ENCODE peak calls at places on chromosomes 13 and 19, in five cellular contexts. C is heart right ventricle, J is NT2/D1, V is fibroblast of lung, X is tibial artery. R is an unnamed sample.

GRCh38 chr13:73168993-73169401 is 110.2 kb downstream of the KLF5 start:
- DNase-seq in J (no peak), X (no peak), C (no peak), V (no peak), R (peak; percentile 30)

GRCh38 chr13:33642374-33643065 is 175.4 kb upstream of the RFC3 start:
- DNase-seq in V (peak; percentile 96), C (no peak), X (no peak), J (no peak), R (peak; percentile 92)

GRCh38 chr19:46834984-46835383 is 15.7 kb downstream of the AP2S1 start:
- DNase-seq in J (no peak), V (no peak), X (no peak), C (no peak), R (no peak)

GRCh38 chr13:44972956-44973581 is 16.2 kb downstream of the NUFIP1 start:
- DNase-seq in X (no peak), C (no peak), J (no peak), V (peak; percentile 54), R (peak; percentile 80)

GRCh38 chr13:98390086-98390697 is 186.7 kb downstream of the STK24 start:
- DNase-seq in X (no peak), V (peak; percentile 68), J (no peak), C (no peak), R (peak; percentile 10)

GRCh38 chr13:45838171-45838745 is 13.3 kb downstream of the SIAH3 start:
- DNase-seq in X (no peak), J (no peak), C (no peak), V (no peak), R (no peak)

GRCh38 chr13:81395368-81395767 is 1054.4 kb upstream of the SPRY2 start:
- DNase-seq in C (no peak), V (no peak), J (peak; percentile 9), X (no peak), R (no peak)

GRCh38 chr13:73335226-73335625 is 276.4 kb downstream of the KLF5 start:
- DNase-seq in J (no peak), V (peak; percentile 67), C (no peak), X (no peak), R (no peak)

GRCh38 chr13:51501096-51501495 is 48.3 kb upstream of the INTS6 start:
- DNase-seq in J (no peak), X (no peak), V (peak; percentile 33), C (no peak), R (no peak)

GRCh38 chr13:52371736-52372247 is 34.2 kb downstream of the THSD1 start:
- DNase-seq in C (no peak), X (no peak), J (no peak), V (peak; percentile 32), R (no peak)

GRCh38 chr13:112968380-112968909 is 569 bp upstream of the MCF2L start:
- DNase-seq in V (no peak), X (peak; percentile 60), C (peak; percentile 62), J (no peak), R (no peak)

GRCh38 chr13:86877449-86877848 is 793.7 kb upstream of the SLITRK5 start:
- DNase-seq in V (no peak), X (no peak), C (no peak), J (no peak), R (no peak)

GRCh38 chr19:12952488-12953455 is 4.3 kb downstream of the GADD45GIP1 start:
- DNase-seq in J (no peak), V (peak; percentile 89), C (no peak), X (no peak), R (peak; percentile 74)

GRCh38 chr13:50195045-50195444 is 179.8 kb downstream of the KCNRG start:
- DNase-seq in C (no peak), J (no peak), X (no peak), V (no peak), R (no peak)

GRCh38 chr13:113997845-113998751 is 24.2 kb upstream of the C13orf46 start:
- DNase-seq in V (peak; percentile 95), C (peak; percentile 59), J (no peak), X (peak; percentile 88), R (no peak)

GRCh38 chr19:57096640-57097361 is 23.0 kb upstream of the USP29 start:
- DNase-seq in C (no peak), X (no peak), J (no peak), V (no peak), R (peak; percentile 43)

GRCh38 chr13:78657699-78658629 is 991 bp downstream of the OBI1 start:
- DNase-seq in V (peak; percentile 32), C (no peak), X (no peak), J (peak; percentile 51), R (peak; percentile 55)

GRCh38 chr19:19587776-19588175 is 30.7 kb downstream of the PBX4 start:
- DNase-seq in V (no peak), J (no peak), C (no peak), X (no peak), R (no peak)

GRCh38 chr19:16824658-16825311 is 4.4 kb upstream of the SIN3B start:
- DNase-seq in V (no peak), C (no peak), J (no peak), X (no peak), R (no peak)

GRCh38 chr19:57907394-57907793 is 9.0 kb downstream of the ZNF417 start:
- DNase-seq in J (no peak), X (no peak), C (no peak), V (no peak), R (no peak)

GRCh38 chr13:65911546-65912193 is 1318.5 kb downstream of the PCDH9 start:
- DNase-seq in X (no peak), C (no peak), J (no peak), V (no peak), R (peak; percentile 44)

GRCh38 chr13:59301166-59301551 is 862.6 kb downstream of the DIAPH3 start:
- DNase-seq in C (no peak), J (no peak), X (no peak), V (no peak), R (no peak)

GRCh38 chr19:18291019-18291524 is 9.7 kb upstream of the JUND start:
- DNase-seq in J (no peak), C (peak; percentile 50), X (peak; percentile 77), V (no peak), R (no peak)

GRCh38 chr19:13399746-13400145 is 106.5 kb downstream of the CACNA1A start:
- DNase-seq in C (no peak), J (no peak), X (no peak), V (no peak), R (no peak)

GRCh38 chr19:21474671-21475181 is 30.7 kb upstream of the ZNF429 start:
- DNase-seq in X (peak; percentile 85), V (peak; percentile 73), J (peak; percentile 93), C (peak; percentile 86), R (peak; percentile 24)
- H3K4me3 ChIP-seq in X (peak overlapping the region; percentile 55), V (peak overlapping the region; percentile 36), J (peak overlapping the region; percentile 80), C (peak overlapping the region; percentile 62), R (peak overlapping the region; percentile 77)

DNA sequence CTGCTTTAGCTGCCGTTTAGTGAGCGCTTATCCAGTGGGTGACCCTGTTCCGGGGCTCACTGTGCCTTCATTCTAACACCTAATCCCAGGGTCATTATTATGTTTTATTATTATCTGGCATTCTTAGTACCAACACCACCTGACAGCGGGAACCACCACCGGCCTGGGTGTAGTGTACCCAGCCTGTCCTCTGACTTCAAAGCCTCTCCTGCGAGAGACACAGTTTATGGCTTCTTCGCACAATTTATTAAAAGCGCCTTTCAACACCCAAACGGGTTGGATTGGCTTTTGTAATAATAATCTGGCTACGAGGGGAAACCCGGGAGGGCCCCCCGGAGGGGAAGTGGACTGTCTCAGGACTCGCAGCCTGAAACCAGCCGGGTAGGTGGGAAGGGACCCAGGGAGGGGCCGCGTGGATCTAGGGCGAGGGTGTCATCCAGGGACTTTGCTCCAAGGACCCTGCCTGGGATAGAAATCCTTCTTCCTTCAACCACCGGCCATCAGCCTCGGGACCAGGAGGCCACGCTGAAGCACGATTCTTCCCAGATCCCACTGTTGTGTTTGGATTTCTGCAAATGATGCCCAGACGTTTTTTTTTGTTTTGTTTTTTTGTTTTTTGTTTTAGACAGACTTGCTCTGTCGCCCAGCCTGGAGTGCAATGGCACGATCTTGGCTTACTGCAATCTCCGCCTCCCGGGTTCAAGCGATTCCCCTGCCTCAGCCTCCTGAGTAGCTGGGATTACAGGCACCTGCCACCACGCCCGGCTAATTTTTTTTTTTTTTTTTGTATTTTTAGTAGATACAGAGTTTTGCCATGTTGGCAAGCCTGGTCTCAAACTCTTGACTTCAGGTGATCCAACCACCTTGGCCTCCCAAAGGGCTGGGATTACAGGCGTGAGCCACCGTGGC is 1.6 kb upstream of the ZBTB7A start:
- DNase-seq in X (no peak), C (no peak), J (no peak), V (no peak), R (no peak)
- H3K4me3 ChIP-seq in X (peak overlapping the region; percentile 98), C (peak overlapping the region; percentile 93), J (no peak overlapping the region), V (no peak overlapping the region), R (peak overlapping the region; percentile 75)

GRCh38 chr13:94329277-94329676 is 150.2 kb downstream of the DCT start:
- DNase-seq in X (no peak), V (peak; percentile 83), J (no peak), C (no peak), R (peak; percentile 45)
- H3K4me3 ChIP-seq in X (peak overlapping the region; percentile 29), V (no peak overlapping the region), J (no peak overlapping the region), C (no peak overlapping the region), R (peak overlapping the region; percentile 30)

GRCh38 chr13:36344173-36344572 is 2.0 kb downstream of the SPART start:
- DNase-seq in J (no peak), C (no peak), X (no peak), V (peak; percentile 83), R (peak; percentile 85)
- H3K4me3 ChIP-seq in J (no peak overlapping the region), C (peak overlapping the region; percentile 68), X (peak overlapping the region; percentile 79), V (peak overlapping the region; percentile 96), R (peak overlapping the region; percentile 98)

DNA sequence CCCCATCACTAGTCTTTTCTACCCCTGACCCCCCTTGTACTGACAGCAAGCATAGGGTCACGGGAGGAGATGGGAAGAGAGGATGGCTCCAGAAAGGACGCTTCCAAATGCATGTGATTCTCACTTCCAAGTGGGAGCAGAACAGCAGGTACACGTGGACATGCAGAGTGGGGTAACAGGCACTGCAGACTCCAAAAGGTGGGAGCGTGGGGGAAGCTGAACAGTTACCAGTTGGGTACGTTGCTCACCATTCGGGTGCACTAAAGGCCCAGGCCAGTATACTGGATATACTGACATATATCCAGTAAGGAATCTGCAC is 2.3 kb upstream of the ETV2 start:
- DNase-seq in X (no peak), J (no peak), V (no peak), C (no peak), R (no peak)
- H3K4me3 ChIP-seq in X (no peak overlapping the region), J (no peak overlapping the region), V (no peak overlapping the region), C (no peak overlapping the region), R (no peak overlapping the region)

R was measured in adipocyte.